ENCODE peak calls at places on chromosomes 2 and 18, in five cellular contexts. G, S, F, N and X are unnamed samples. For H3K27me3, the result is how much of the 10 kb centered on the place peaks cover.

GRCh38 chr18:79750980-79751571 is 46.7 kb upstream of the KCNG2 start:
- DNase-seq in N (no peak), G (no peak), F (no peak), S (no peak), X (no peak)

GRCh38 chr2:62765619-62766376 is 60.3 kb downstream of the EHBP1 start:
- DNase-seq in G (no peak), N (no peak), S (no peak), F (no peak), X (no peak)

GRCh38 chr2:144939590-144939989 is 419.7 kb upstream of the ZEB2 start:
- DNase-seq in N (no peak), S (no peak), F (no peak), G (no peak), X (no peak)

GRCh38 chr2:12543452-12544220 is 173.1 kb upstream of the TRIB2 start:
- DNase-seq in S (no peak), N (no peak), F (no peak), G (no peak), X (no peak)

GRCh38 chr18:10023853-10024638 is 110.2 kb downstream of the VAPA start:
- DNase-seq in F (no peak), G (no peak), N (no peak), S (no peak), X (no peak)

GRCh38 chr2:61470122-61470951 is 550 bp downstream of the USP34 start:
- DNase-seq in G (peak), S (peak), N (peak), F (peak), X (peak)

GRCh38 chr2:3807853-3808252 is 104.5 kb downstream of the DCDC2C start:
- DNase-seq in G (no peak), F (no peak), S (no peak), N (no peak), X (no peak)

GRCh38 chr2:101120124-101120996 is 30.8 kb downstream of the TBC1D8 start:
- DNase-seq in N (no peak), F (peak), S (no peak), G (no peak), X (no peak)

GRCh38 chr2:159200498-159200897 is 86.0 kb downstream of the WDSUB1 start:
- DNase-seq in S (no peak), N (no peak), F (no peak), G (no peak), X (no peak)

GRCh38 chr18:74869904-74870863 is 272.5 kb downstream of the ZNF407 start:
- DNase-seq in F (no peak), S (peak), G (no peak), N (no peak), X (peak)

GRCh38 chr2:176597916-176598315 is 328.7 kb downstream of the MTX2 start:
- DNase-seq in N (no peak), G (no peak), S (no peak), F (no peak), X (no peak)

GRCh38 chr2:147600223-147600622 is 244.6 kb upstream of the ACVR2A start:
- DNase-seq in N (no peak), S (no peak), F (no peak), G (no peak), X (no peak)

GRCh38 chr2:218400167-218400929 is 680 bp downstream of the CTDSP1 start:
- DNase-seq in F (peak), S (peak), G (peak), N (peak), X (peak)

GRCh38 chr2:149744845-149745244 is 157.3 kb upstream of the MMADHC start:
- DNase-seq in N (no peak), F (no peak), G (no peak), S (no peak), X (no peak)

GRCh38 chr2:227079726-227080125 is 84.3 kb downstream of the COL4A4 start:
- DNase-seq in N (no peak), G (no peak), F (no peak), S (no peak), X (no peak)

GRCh38 chr18:27668126-27668525 is 483.0 kb upstream of the CHST9 start:
- DNase-seq in G (no peak), F (no peak), N (no peak), S (no peak), X (no peak)

GRCh38 chr2:121697108-121697631 is 39.5 kb downstream of the NIFK start:
- DNase-seq in N (peak), F (no peak), G (no peak), S (no peak), X (no peak)

GRCh38 chr2:14256890-14257289 is 375.6 kb upstream of the LRATD1 start:
- DNase-seq in S (no peak), G (no peak), N (no peak), F (no peak), X (no peak)

GRCh38 chr2:37746883-37747282 is 75.4 kb upstream of the CDC42EP3 start:
- DNase-seq in F (no peak), G (no peak), S (no peak), N (no peak), X (no peak)

GRCh38 chr2:59732861-59733603 is 820.4 kb downstream of the BCL11A start:
- DNase-seq in G (no peak), S (no peak), F (no peak), N (no peak), X (no peak)

GRCh38 chr2:160375037-160375436 is 118.6 kb downstream of the RBMS1 start:
- DNase-seq in G (no peak), N (no peak), S (no peak), F (no peak), X (no peak)

GRCh38 chr2:144937899-144938298 is 418.0 kb upstream of the ZEB2 start:
- DNase-seq in F (peak), N (no peak), G (no peak), S (no peak), X (no peak)

GRCh38 chr18:36493349-36494281 is 196.1 kb downstream of the FHOD3 start:
- DNase-seq in G (no peak), S (no peak), F (peak), N (no peak), X (no peak)
- TF ChIP-seq CTCF in G (no peak), S (no peak), F (no peak), N (no peak), X (no peak)

DNA sequence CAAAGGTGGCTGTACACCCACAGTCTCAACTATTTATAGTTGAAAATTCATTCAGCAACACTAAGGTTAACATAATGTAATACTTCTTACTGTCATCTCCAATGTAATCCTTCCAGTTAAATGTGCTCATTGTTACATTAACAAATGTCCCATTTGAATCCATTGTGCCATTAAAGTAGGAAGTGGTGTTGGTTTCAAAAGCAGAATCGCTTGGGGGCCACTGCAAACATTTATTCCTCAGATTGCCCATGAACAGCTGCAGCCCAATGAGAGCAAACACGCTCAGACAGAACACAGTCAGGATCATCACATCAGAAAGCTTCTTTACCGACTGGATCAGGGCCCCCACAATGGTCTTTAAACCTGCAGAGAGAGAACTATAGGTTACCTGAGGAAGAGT is 41.4 kb downstream of the SCN3A start:
- DNase-seq in S (no peak), G (no peak), N (no peak), F (no peak), X (no peak)
- H3K27me3 ChIP-seq in S (under half), G (under half), N (under half), F (under half), X (under half)

GRCh38 chr18:24514439-24514838 is 54.0 kb downstream of the HRH4 start:
- DNase-seq in S (peak), G (no peak), F (no peak), N (peak), X (no peak)
- TF ChIP-seq CTCF in S (peak), G (peak), F (no peak), N (peak), X (peak)

DNA sequence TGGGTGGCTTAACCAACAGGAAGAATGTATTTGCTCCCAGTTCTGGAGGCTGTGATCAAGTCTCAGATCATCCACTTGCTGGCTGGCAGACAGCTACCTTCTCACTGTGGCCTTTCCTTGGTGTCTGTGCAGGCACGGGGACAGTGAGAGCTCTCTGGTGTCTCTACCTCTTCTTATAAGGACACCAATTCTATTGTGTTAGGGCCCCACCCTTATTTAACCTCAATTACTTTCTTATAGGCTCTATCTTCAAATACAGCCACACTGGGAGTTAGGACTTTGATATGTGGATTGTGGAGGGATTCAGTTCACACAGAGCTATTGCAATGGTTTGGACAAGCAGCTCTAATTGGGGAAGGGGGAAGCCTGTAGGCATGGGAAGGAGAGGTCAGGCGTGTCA is 25.3 kb upstream of the IL1RN start:
- DNase-seq in G (no peak), N (no peak), F (no peak), S (no peak), X (no peak)
- H3K27me3 ChIP-seq in G (under half), N (under half), F (under half), S (under half), X (under half)

GRCh38 chr18:33761363-33761762 is 183.3 kb downstream of the ASXL3 start:
- DNase-seq in G (no peak), F (peak), S (peak), N (no peak), X (no peak)
- TF ChIP-seq CTCF in G (no peak), F (peak), S (peak), N (no peak), X (peak)

GRCh38 chr2:194915485-194915884 is 741.5 kb upstream of the SLC39A10 start:
- DNase-seq in G (no peak), S (no peak), F (no peak), N (no peak), X (no peak)

GRCh38 chr2:194917519-194917918 is 739.5 kb upstream of the SLC39A10 start:
- DNase-seq in S (no peak), G (no peak), F (no peak), N (no peak), X (no peak)
- H3K27me3 ChIP-seq in S (under half), G (under half), F (under half), N (under half), X (under half)

DNA sequence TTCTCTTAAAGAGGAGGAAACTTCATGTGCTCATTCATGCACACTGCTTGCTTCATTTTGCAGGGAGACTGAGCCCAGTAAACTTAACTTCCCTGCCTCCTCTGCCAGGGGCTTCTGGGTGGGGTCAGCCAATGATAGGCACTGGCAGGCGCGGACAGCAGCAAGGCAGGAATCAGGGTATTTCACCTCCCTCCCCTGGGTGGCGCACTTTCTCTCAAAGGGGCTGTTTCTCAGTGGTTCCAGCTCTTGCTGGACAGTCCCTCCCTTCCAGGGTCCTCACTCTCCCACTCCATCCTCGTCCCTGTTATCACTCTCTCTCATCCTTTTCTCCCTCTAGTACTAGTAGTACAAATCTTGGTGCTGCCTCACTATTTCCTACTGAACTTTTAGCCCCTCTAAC is 320.5 kb upstream of the ZNF521 start:
- DNase-seq in N (peak), F (no peak), S (no peak), G (no peak), X (no peak)
- TF ChIP-seq CTCF in N (peak), F (no peak), S (peak), G (no peak), X (peak)

GRCh38 chr2:236177967-236178909 is 10.1 kb upstream of the GBX2 start:
- DNase-seq in G (no peak), F (peak), N (peak), S (peak), X (peak)
- H3K27me3 ChIP-seq in G (half or more), F (half or more), N (under half), S (under half), X (under half)

DNA sequence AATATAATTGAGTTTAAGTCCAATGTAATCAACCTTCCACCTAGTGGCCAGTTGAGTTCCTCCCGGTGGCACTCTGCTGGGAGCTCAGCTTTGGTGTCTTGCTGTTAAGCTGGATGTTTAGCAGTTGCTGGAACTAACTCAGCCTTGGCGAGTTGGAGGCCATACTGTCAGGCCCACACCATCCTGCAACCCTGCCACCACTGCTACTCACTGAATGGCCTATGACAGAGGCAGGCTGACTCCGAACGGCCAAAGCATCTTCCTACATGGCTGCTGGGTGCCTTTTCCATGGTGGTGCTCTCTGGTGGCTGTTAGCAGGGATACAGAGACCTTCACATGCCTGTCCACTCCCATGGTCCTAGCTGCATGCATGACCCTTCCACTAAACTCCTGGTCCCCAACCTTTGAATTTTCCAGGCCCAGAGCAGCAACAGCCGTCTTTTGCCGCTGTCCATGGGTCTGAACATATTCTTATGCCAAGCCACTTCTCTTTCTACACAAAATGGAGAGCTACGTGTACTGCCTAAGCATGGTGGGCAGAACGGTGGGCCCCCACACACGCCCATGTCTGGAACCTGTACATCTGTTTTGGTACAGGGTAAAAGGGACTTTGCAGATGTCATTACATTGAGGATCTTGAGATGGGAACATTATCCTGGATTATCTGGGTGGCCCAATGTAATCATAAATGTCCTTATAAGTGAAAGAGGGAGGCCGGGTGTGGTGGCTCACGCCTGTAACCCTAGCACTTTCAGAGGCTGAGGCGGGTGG is 15.0 kb upstream of the TRAF3IP1 start:
- DNase-seq in F (no peak), G (no peak), S (no peak), N (no peak), X (no peak)
- TF ChIP-seq CTCF in F (no peak), G (no peak), S (peak), N (peak), X (peak)